ENCODE peak calls at places on chromosomes 1 and 21, in five cellular contexts. T, I, C, Q and R are unnamed samples.
A peak's percentile ranks its signal among the peaks of the same experiment; 100 is the strongest.

GRCh38 chr21:21210552-21210951 is 212.3 kb downstream of the NCAM2 start:
- DNase-seq in T (no peak), I (no peak), C (no peak), Q (no peak), R (no peak)

GRCh38 chr1:31593770-31594632 is 17.7 kb downstream of the TINAGL1 start:
- DNase-seq in T (peak; percentile 88), I (peak; percentile 56), C (peak; percentile 62), Q (peak; percentile 87), R (peak; percentile 61)

GRCh38 chr1:213657040-213657439 is 330.7 kb upstream of the PROX1 start:
- DNase-seq in T (no peak), I (no peak), C (no peak), Q (no peak), R (no peak)

GRCh38 chr1:184296466-184297243 is 90.2 kb upstream of the C1orf21 start:
- DNase-seq in T (no peak), I (peak; percentile 91), C (no peak), Q (peak; percentile 90), R (no peak)

GRCh38 chr21:36155603-36156338 is 853 bp upstream of the DOP1B start:
- DNase-seq in T (peak; percentile 47), I (no peak), C (no peak), Q (peak; percentile 56), R (no peak)

GRCh38 chr1:198556969-198557368 is 16.5 kb upstream of the ATP6V1G3 start:
- DNase-seq in T (no peak), I (no peak), C (no peak), Q (no peak), R (no peak)

GRCh38 chr1:19339199-19339861 is 27.2 kb downstream of the SLC66A1 start:
- DNase-seq in T (peak; percentile 49), I (no peak), C (no peak), Q (peak; percentile 19), R (no peak)

GRCh38 chr1:31295874-31296485 is 608 bp downstream of the SNRNP40 start:
- DNase-seq in T (no peak), I (no peak), C (no peak), Q (no peak), R (no peak)

GRCh38 chr1:152251391-152251790 is 27.4 kb upstream of the HRNR start:
- DNase-seq in T (no peak), I (no peak), C (no peak), Q (no peak), R (no peak)

GRCh38 chr1:149962039-149962647 is 25.5 kb upstream of the MTMR11 start:
- DNase-seq in T (peak; percentile 41), I (peak; percentile 82), C (no peak), Q (peak; percentile 67), R (peak; percentile 41)

DNA sequence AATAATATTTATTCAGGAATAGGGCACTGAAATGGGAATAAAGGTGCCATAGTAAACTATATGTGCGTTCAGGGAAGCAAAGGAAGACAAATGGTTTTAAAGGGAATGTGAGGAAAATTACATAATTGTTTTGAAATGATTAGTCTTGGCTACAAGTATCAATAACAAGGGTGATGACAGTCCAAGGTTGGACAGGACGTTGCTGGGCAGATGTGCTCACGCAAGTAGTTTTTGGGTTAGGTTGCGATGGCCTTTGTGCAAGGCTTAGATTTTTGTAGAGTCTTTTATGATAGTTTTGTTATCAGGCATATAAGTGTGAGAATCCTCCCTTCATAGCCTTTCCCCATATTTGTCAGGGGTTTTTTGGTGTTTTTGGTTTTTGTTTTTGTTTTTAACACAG is 57.0 kb downstream of the SPATA6 start:
- DNase-seq in T (no peak), I (no peak), C (no peak), Q (no peak), R (no peak)
- H3K23ac ChIP-seq in T (no peak overlapping the region), I (no peak overlapping the region), C (no peak overlapping the region), Q (no peak overlapping the region), R (no peak overlapping the region)

DNA sequence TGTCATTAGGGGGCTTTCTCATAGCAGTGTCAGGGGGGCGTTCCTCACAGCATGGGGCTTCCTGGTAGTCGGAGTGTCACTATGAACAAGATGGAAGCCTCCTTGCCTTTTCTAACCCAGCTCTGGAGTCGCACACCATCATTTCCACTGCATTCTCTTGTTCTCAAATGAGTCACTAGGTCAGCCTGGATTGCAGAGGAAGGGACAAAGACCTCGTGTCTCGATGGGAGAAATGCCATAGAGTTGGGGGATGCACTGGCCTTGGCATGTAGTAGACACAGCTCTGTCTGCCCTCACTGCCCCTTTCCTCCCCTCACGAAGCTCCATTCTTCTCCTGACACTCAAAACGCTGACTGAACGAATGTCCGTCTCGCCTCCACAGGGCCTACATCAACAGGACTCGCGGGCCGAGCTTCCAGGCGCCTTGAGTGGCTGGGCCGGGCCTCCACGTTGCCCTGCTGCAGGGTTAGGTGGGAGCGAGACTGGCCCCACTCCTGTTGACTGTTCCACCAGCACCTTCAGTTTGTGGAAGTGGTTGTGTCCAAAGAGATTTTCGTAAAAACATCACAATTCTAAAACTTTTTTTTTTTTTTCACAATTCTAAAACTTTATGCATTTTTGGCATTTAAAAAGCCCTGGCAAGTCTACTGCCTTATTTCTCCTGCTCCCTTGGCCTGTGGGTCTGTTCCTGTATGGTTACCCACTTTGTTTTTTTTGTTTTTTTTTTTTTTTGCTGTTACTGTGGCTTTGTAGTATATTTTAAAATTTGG is 18.8 kb downstream of the PKNOX1 start:
- DNase-seq in T (no peak), I (peak; percentile 57), C (no peak), Q (peak; percentile 38), R (no peak)
- H2BK120ac ChIP-seq in T (no peak overlapping the region), I (peak overlapping the region; percentile 99), C (no peak overlapping the region), Q (no peak overlapping the region), R (no peak overlapping the region)

DNA sequence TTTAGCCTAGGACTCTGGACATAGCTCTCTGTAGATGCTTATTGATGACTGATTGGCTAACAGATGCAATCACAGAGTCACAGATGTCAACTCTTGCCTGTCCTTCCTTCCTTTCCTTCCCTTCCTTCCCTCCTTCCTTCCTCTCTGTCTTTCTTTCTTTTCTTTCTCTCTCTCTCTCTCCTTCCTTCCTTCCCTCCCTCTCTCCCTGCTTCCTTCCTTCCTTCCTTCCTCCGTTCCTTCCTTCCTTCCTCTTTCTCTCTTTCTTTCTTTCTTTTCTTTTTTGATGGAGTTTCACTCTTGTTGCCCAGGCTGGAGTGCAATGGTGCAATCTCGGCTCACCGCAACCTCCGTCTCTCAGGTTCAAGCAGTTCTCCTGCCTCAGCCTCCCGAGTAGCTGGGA is 106.1 kb downstream of the KIF26B start:
- DNase-seq in T (no peak), I (no peak), C (no peak), Q (no peak), R (no peak)
- H2BK5ac ChIP-seq in T (no peak overlapping the region), I (no peak overlapping the region), C (no peak overlapping the region), Q (no peak overlapping the region), R (no peak overlapping the region)

DNA sequence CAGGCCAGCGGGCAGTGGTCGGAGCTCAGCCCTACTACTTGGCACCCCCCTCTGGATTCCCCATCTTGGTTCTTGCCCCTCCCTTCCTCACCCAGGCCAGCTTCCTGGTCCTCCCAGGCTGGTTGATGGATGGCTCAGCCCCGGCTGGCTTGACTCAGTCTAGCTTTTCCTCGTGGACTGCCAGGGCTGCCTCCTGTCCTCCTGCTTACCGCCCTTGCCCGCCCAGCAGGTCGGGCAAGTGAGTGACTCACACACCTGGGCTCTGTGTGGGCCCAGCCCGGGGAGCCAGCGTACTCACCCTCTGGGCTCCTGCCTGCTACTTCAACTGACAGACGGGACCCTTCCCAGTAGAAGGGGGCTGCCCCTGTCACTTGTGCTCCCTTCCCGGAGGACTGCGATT is 19.5 kb upstream of the ARHGEF10L start:
- DNase-seq in T (no peak), I (no peak), C (no peak), Q (no peak), R (no peak)
- H3K23ac ChIP-seq in T (no peak overlapping the region), I (no peak overlapping the region), C (no peak overlapping the region), Q (no peak overlapping the region), R (no peak overlapping the region)

DNA sequence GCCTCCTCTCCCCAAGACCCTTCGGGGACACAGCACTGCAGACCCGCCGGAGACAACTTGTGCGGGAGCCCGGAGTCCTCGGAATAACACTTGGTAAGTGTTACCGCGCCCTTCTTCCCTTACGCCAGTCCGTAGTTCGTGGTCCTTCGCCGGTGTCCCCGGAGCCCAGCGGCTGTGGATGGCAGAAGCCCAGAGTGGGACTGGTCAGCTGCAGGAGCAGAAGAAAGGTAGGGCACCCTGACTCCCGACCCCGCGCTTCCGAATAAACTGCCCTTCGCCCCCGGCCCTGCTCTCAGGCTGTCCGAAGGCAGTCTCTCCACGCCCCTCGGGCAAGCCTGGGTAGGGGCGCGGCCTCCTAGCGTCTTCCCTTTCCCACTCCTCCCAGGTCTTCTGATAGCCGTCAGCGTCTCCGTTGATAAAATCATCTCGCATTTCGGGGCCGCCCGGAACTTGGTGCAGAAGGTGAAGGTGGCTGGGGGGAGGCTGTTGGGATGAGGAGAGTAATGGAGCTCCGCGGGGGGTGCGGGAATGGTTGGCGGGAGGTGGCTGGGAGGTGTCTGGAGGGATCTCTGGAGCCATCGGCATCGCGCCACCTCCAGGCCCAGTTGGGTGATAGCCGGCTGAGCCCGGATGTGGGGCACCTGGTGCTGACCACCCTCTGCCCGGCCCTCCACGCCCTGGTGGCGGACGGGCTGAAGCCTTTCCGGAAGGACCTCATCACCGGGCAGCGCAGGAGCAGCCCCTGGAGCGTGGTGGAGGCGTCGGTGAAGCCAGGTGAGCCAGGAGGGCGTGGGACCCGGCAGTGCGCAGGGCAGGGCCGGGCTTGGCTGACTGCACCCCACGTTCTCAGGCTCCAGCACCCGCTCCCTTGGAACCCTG is 4.3 kb downstream of the RUSC1 start:
- DNase-seq in T (peak; percentile 89), I (peak; percentile 40), C (peak; percentile 41), Q (peak; percentile 89), R (no peak)
- H2BK120ac ChIP-seq in T (no peak overlapping the region), I (no peak overlapping the region), C (no peak overlapping the region), Q (no peak overlapping the region), R (peak overlapping the region; percentile 5)